ENCODE peak calls at places on chromosomes 5 and 9, in five cellular contexts. One of them, this sample, is unnamed.

GRCh38 chr5:16894236-16895057 is 41.6 kb downstream of the MYO10 start:
- DNase-seq in right cardiac atrium: no peak
- DNase-seq in H9: no peak
- DNase-seq in CD8-positive, alpha-beta T cell: no peak
- DNase-seq in ovary: no peak
- DNase-seq in this sample: no peak

GRCh38 chr9:101307041-101307440 is 77.8 kb downstream of the BAAT start:
- DNase-seq in H9: no peak
- DNase-seq in right cardiac atrium: no peak
- DNase-seq in CD8-positive, alpha-beta T cell: no peak
- DNase-seq in ovary: no peak
- DNase-seq in this sample: no peak

GRCh38 chr5:149764086-149764485 is 34.0 kb downstream of the PPARGC1B start:
- DNase-seq in H9: no peak
- DNase-seq in right cardiac atrium: no peak
- DNase-seq in ovary: no peak
- DNase-seq in CD8-positive, alpha-beta T cell: no peak
- DNase-seq in this sample: no peak

GRCh38 chr9:38047301-38048251 is 21.5 kb downstream of the SHB start:
- DNase-seq in ovary: no peak
- DNase-seq in H9: peak
- DNase-seq in CD8-positive, alpha-beta T cell: no peak
- DNase-seq in right cardiac atrium: peak
- DNase-seq in this sample: peak

GRCh38 chr5:87116821-87117512 is 150.7 kb upstream of the RASA1 start:
- DNase-seq in H9: no peak
- DNase-seq in ovary: no peak
- DNase-seq in CD8-positive, alpha-beta T cell: no peak
- DNase-seq in right cardiac atrium: no peak
- DNase-seq in this sample: no peak

GRCh38 chr9:2469681-2470141 is 151.9 kb upstream of the VLDLR start:
- DNase-seq in right cardiac atrium: peak
- DNase-seq in ovary: peak
- DNase-seq in H9: peak
- DNase-seq in CD8-positive, alpha-beta T cell: no peak
- DNase-seq in this sample: peak

GRCh38 chr9:127854169-127854833 is at the start of gene ENG:
- DNase-seq in CD8-positive, alpha-beta T cell: no peak
- DNase-seq in H9: peak
- DNase-seq in right cardiac atrium: peak
- DNase-seq in ovary: peak
- DNase-seq in this sample: peak

GRCh38 chr9:121613009-121613766 is 38.2 kb upstream of the DAB2IP start:
- DNase-seq in CD8-positive, alpha-beta T cell: no peak
- DNase-seq in ovary: no peak
- DNase-seq in H9: no peak
- DNase-seq in right cardiac atrium: no peak
- DNase-seq in this sample: no peak

GRCh38 chr5:60929024-60929423 is 15.8 kb downstream of the ERCC8 start:
- DNase-seq in H9: no peak
- DNase-seq in CD8-positive, alpha-beta T cell: no peak
- DNase-seq in right cardiac atrium: no peak
- DNase-seq in ovary: no peak
- DNase-seq in this sample: no peak

GRCh38 chr5:179679014-179679674 is 1.7 kb downstream of the CBY3 start:
- DNase-seq in CD8-positive, alpha-beta T cell: peak
- DNase-seq in H9: peak
- DNase-seq in ovary: peak
- DNase-seq in right cardiac atrium: peak
- DNase-seq in this sample: peak

GRCh38 chr9:137253717-137254623 is 1.2 kb upstream of the NELFB start:
- DNase-seq in H9: no peak
- DNase-seq in ovary: no peak
- DNase-seq in CD8-positive, alpha-beta T cell: no peak
- DNase-seq in right cardiac atrium: no peak
- DNase-seq in this sample: no peak

DNA sequence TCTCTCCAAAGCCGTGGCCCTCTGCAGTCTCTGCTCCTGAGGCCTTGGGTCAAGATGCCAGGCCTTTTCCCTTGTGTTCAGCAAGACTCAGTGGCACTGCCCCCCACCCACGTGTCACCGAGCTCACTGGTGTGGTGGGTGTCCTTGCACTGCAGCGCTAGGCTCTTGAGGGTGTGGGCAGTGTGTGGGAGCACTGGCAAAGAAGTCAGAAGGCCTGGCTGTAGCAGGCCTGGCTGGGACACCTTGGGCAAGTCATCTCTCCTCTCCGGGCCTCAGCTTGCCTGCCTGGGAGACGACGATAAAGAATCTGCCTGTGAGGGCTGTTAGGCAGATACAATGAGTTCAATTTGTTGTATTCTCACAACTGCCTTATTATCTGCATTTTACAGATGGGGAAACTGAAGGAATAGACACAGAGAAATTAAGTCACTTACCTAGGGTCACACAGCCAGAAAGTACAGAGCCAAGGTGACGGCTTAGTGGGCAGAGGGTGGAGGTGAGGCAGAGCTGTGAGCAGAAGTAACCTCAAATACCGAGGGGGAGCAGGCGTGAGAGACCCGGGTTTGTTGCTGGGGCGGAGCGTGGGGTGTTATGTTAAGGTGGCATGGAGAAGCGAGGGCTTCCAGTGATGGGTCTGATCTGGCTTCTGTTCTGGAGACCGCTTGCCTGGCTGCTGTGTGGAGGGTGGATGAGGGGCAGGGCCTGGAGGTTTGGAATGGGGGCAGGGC is 1.3 kb downstream of the TSPAN17 start:
- DNase-seq in right cardiac atrium: peak
- DNase-seq in ovary: no peak
- DNase-seq in CD8-positive, alpha-beta T cell: no peak
- DNase-seq in H9: no peak
- DNase-seq in this sample: no peak
- H3K27ac ChIP-seq in right cardiac atrium: no peak
- H3K27ac ChIP-seq in ovary: peak
- H3K27ac ChIP-seq in CD8-positive, alpha-beta T cell: peak
- H3K27ac ChIP-seq in H9: no peak
- H3K27ac ChIP-seq in this sample: no peak

DNA sequence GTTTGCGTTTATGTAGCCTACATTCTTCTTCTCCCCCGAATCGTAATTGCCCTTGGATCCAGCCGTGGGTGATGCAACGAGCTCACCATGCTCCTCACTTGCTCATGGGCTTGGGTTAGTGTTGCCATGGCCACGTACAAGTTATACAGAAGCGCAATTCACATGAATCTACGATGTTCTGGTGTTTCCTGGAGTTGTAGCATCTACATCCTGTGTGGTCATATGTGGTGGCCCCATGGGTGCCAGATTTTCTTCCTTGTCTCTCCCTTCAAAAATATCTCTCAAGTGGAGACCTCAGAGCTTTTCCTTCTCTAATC is 115.3 kb downstream of the TLE4 start:
- DNase-seq in right cardiac atrium: no peak
- DNase-seq in CD8-positive, alpha-beta T cell: no peak
- DNase-seq in ovary: no peak
- DNase-seq in H9: no peak
- DNase-seq in this sample: no peak
- H3K27ac ChIP-seq in right cardiac atrium: no peak
- H3K27ac ChIP-seq in CD8-positive, alpha-beta T cell: no peak
- H3K27ac ChIP-seq in ovary: no peak
- H3K27ac ChIP-seq in H9: no peak
- H3K27ac ChIP-seq in this sample: no peak

GRCh38 chr5:176152191-176152932 is 85.9 kb upstream of the SIMC1 start:
- DNase-seq in CD8-positive, alpha-beta T cell: no peak
- DNase-seq in H9: peak
- DNase-seq in ovary: no peak
- DNase-seq in right cardiac atrium: no peak
- DNase-seq in this sample: no peak
- H3K27ac ChIP-seq in CD8-positive, alpha-beta T cell: no peak
- H3K27ac ChIP-seq in H9: no peak
- H3K27ac ChIP-seq in ovary: no peak
- H3K27ac ChIP-seq in right cardiac atrium: no peak
- H3K27ac ChIP-seq in this sample: no peak

GRCh38 chr9:133862585-133863041 is 124.5 kb upstream of the SARDH start:
- DNase-seq in right cardiac atrium: peak
- DNase-seq in H9: no peak
- DNase-seq in CD8-positive, alpha-beta T cell: no peak
- DNase-seq in ovary: no peak
- DNase-seq in this sample: peak

GRCh38 chr9:133861103-133861502 is 123.0 kb upstream of the SARDH start:
- DNase-seq in ovary: no peak
- DNase-seq in right cardiac atrium: no peak
- DNase-seq in CD8-positive, alpha-beta T cell: no peak
- DNase-seq in H9: no peak
- DNase-seq in this sample: no peak

GRCh38 chr9:133864011-133864410 is 125.9 kb upstream of the SARDH start:
- DNase-seq in H9: no peak
- DNase-seq in CD8-positive, alpha-beta T cell: no peak
- DNase-seq in ovary: no peak
- DNase-seq in right cardiac atrium: no peak
- DNase-seq in this sample: no peak

GRCh38 chr9:133861692-133862091 is 123.5 kb upstream of the SARDH start:
- DNase-seq in ovary: no peak
- DNase-seq in right cardiac atrium: no peak
- DNase-seq in CD8-positive, alpha-beta T cell: no peak
- DNase-seq in H9: no peak
- DNase-seq in this sample: no peak

GRCh38 chr9:133863193-133863592 is 125.0 kb upstream of the SARDH start:
- DNase-seq in CD8-positive, alpha-beta T cell: no peak
- DNase-seq in H9: no peak
- DNase-seq in right cardiac atrium: no peak
- DNase-seq in ovary: no peak
- DNase-seq in this sample: no peak
- H3K27ac ChIP-seq in CD8-positive, alpha-beta T cell: no peak
- H3K27ac ChIP-seq in H9: no peak
- H3K27ac ChIP-seq in right cardiac atrium: peak
- H3K27ac ChIP-seq in ovary: no peak
- H3K27ac ChIP-seq in this sample: peak

GRCh38 chr9:83133316-83133715 is 70.4 kb upstream of the RASEF start:
- DNase-seq in CD8-positive, alpha-beta T cell: no peak
- DNase-seq in ovary: no peak
- DNase-seq in H9: no peak
- DNase-seq in right cardiac atrium: no peak
- DNase-seq in this sample: no peak

GRCh38 chr9:83130541-83130940 is 67.6 kb upstream of the RASEF start:
- DNase-seq in right cardiac atrium: no peak
- DNase-seq in H9: no peak
- DNase-seq in CD8-positive, alpha-beta T cell: no peak
- DNase-seq in ovary: no peak
- DNase-seq in this sample: no peak

GRCh38 chr9:83138422-83139135 is 75.6 kb upstream of the RASEF start:
- DNase-seq in CD8-positive, alpha-beta T cell: no peak
- DNase-seq in H9: no peak
- DNase-seq in ovary: no peak
- DNase-seq in right cardiac atrium: no peak
- DNase-seq in this sample: no peak

DNA sequence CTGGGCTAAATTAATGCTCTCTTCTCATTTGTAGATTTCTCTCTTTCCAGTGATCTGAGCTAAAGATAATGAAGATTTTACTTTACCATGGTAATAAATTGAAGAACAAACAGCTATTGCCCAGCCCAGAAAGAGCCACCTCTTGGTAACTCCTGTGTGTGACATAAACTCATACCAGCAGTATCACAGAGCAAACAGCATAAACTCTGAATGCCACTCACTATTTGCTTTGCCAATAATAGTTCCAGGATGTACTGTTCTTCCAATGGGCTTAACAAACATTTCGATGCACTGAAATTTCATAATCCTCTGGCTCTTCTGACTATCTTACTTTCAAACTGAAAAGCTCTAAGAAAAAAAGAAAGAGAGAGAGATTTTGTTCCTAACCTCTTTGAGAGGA is 69.8 kb upstream of the RASEF start:
- DNase-seq in H9: no peak
- DNase-seq in ovary: no peak
- DNase-seq in right cardiac atrium: no peak
- DNase-seq in CD8-positive, alpha-beta T cell: no peak
- DNase-seq in this sample: no peak
- H3K27ac ChIP-seq in H9: no peak
- H3K27ac ChIP-seq in ovary: no peak
- H3K27ac ChIP-seq in right cardiac atrium: no peak
- H3K27ac ChIP-seq in CD8-positive, alpha-beta T cell: no peak
- H3K27ac ChIP-seq in this sample: no peak

This sample was measured in left lung.